ENCODE peak calls at places on chromosome 22, in five cellular contexts. J, Q, O, P and L are unnamed samples.
A peak's percentile ranks its signal among the peaks of the same experiment; 100 is the strongest.

GRCh38 chr22:39349967-39350802 is at the start of gene SYNGR1:
- DNase-seq in J (no peak), Q (no peak), O (no peak), P (peak; percentile 49), L (no peak)

GRCh38 chr22:27454807-27455450 is 346.6 kb downstream of the MN1 start:
- DNase-seq in J (no peak), Q (no peak), O (peak; percentile 59), P (no peak), L (no peak)

GRCh38 chr22:30610299-30610698 is 3.3 kb downstream of the TCN2 start:
- DNase-seq in J (no peak), Q (peak; percentile 30), O (no peak), P (no peak), L (no peak)

GRCh38 chr22:21450858-21451331 is 16.3 kb upstream of the TMEM191C start:
- DNase-seq in J (no peak), Q (no peak), O (no peak), P (no peak), L (no peak)

GRCh38 chr22:32917577-32918375 is 116.3 kb downstream of the TIMP3 start:
- DNase-seq in J (no peak), Q (no peak), O (no peak), P (no peak), L (no peak)

GRCh38 chr22:28629420-28630184 is 50.0 kb downstream of the TTC28 start:
- DNase-seq in J (no peak), Q (no peak), O (peak; percentile 68), P (no peak), L (no peak)

GRCh38 chr22:22755778-22756100 is 111.3 kb downstream of the GGTLC2 start:
- DNase-seq in J (no peak), Q (no peak), O (no peak), P (no peak), L (no peak)

GRCh38 chr22:27433585-27434190 is 367.9 kb downstream of the MN1 start:
- DNase-seq in J (peak; percentile 23), Q (no peak), O (peak; percentile 59), P (no peak), L (no peak)

GRCh38 chr22:39174498-39175120 is 22.1 kb upstream of the CBX7 start:
- DNase-seq in J (peak; percentile 70), Q (peak; percentile 46), O (peak; percentile 100), P (peak; percentile 99), L (peak; percentile 47)

GRCh38 chr22:43883012-43883661 is 8.7 kb downstream of the PNPLA5 start:
- DNase-seq in J (peak; percentile 63), Q (peak; percentile 3), O (peak; percentile 93), P (peak; percentile 74), L (no peak)

GRCh38 chr22:43466710-43467109 is 54.9 kb downstream of the MPPED1 start:
- DNase-seq in J (no peak), Q (no peak), O (no peak), P (no peak), L (no peak)

GRCh38 chr22:44486538-44486937 is 11.5 kb downstream of the RTL6 start:
- DNase-seq in J (no peak), Q (no peak), O (no peak), P (no peak), L (no peak)

GRCh38 chr22:27724706-27725105 is 76.8 kb downstream of the MN1 start:
- DNase-seq in J (peak; percentile 31), Q (no peak), O (no peak), P (no peak), L (no peak)

GRCh38 chr22:23376256-23376655 is 195.9 kb downstream of the BCR start:
- DNase-seq in J (no peak), Q (no peak), O (peak; percentile 79), P (no peak), L (no peak)

GRCh38 chr22:48169227-48169626 is 1406.8 kb downstream of the TBC1D22A start:
- DNase-seq in J (no peak), Q (no peak), O (no peak), P (no peak), L (no peak)

GRCh38 chr22:35102663-35103062 is 36.7 kb downstream of the ISX start:
- DNase-seq in J (no peak), Q (no peak), O (peak; percentile 90), P (no peak), L (no peak)
- H3K27ac ChIP-seq in J (no peak overlapping the region), Q (no peak overlapping the region), O (no peak overlapping the region), P (no peak overlapping the region), L (no peak overlapping the region)

GRCh38 chr22:19700790-19701419 is 13.4 kb upstream of the SEPTIN5 start:
- DNase-seq in J (no peak), Q (no peak), O (no peak), P (no peak), L (no peak)

GRCh38 chr22:19704355-19705015 is 9.8 kb upstream of the SEPTIN5 start:
- DNase-seq in J (no peak), Q (no peak), O (no peak), P (no peak), L (no peak)

GRCh38 chr22:19703869-19704268 is 10.4 kb upstream of the SEPTIN5 start:
- DNase-seq in J (no peak), Q (no peak), O (no peak), P (no peak), L (no peak)

GRCh38 chr22:19705181-19705934 is 8.9 kb upstream of the SEPTIN5 start:
- DNase-seq in J (no peak), Q (no peak), O (peak; percentile 96), P (no peak), L (no peak)

DNA sequence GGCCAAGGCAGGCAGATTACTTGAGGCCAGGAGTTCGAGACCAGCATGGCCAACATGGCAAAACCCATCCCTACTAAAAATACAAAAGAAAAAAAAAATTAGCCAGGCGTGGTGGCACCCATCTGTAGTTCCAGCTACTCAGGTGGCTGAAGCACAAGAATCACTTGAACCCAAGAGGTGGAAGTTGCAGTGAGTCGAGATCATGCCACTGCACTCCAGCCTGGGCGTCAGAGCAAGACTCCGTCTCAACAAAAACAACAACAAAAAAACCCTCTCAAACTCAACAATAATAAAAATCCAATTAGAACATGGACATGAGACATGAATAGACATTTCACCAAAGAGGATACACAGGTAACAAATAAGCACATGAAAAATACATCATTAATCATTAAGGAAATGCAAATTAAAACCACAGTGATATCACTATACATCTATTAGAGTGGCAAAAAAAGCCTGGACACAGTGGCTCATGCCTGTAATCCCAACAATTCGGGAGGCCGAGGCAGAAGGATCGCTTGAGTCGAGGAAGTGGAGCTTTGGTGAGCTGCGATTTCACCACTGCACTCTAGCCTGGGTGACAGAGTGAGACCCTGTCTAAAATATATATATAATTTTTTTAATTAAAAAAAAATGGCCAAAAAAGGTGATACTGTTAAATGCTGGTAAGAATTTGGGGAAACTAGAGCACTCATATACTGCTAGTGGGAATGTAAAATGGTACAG is 12.7 kb upstream of the SEPTIN5 start:
- DNase-seq in J (no peak), Q (no peak), O (no peak), P (no peak), L (no peak)
- H3K4me3 ChIP-seq in J (no peak overlapping the region), Q (no peak overlapping the region), O (no peak overlapping the region), P (no peak overlapping the region), L (no peak overlapping the region)

DNA sequence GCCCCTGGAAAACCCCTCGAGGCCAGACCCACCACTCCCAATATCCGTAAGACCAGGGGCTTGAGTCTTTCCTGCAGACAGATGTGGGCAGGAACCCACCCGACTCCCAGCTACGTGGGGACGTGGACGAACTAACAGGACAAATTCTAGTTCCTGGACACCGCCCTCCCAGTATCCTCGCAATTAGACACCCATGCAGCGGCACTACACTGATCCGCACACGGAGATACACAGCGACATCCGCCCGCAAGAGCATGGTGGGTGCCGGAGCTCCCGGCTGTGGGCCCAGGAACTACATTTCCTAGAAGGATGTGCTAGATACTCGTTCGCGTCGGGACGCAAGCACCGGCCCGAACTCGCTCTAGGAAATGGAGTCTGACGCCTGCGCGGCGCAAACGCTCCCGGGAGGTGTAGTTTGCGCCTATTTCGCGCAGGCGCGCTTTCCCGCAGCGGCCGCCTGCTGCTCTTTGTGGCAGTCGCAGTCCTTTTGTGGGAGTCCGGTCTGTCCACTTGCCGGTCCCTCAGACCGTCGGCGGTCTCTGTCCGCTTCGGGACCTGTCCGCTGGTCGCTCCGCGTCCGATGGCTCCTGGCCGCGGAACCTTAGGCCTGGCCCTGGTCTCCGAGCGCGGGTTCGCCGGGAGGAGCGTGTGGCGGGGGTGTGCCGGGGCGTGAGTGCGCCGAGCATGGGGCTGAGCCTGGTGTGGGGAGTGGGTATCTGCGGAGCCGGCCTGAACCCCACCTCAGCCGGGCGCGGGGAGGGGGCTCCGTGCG is at the start of gene ZNF74:
- DNase-seq in J (peak; percentile 88), Q (peak; percentile 81), O (peak; percentile 95), P (peak; percentile 86), L (peak; percentile 93)
- H3K27ac ChIP-seq in J (peak within 1 kb of the TSS; percentile 41), Q (peak within 1 kb of the TSS; percentile 69), O (no peak within 1 kb of the TSS), P (peak within 1 kb of the TSS; percentile 65), L (peak within 1 kb of the TSS; percentile 61)

GRCh38 chr22:19755145-19755710 is 5.3 kb upstream of the TBX1 start:
- DNase-seq in J (no peak), Q (no peak), O (no peak), P (no peak), L (no peak)

GRCh38 chr22:19757985-19758895 is 2.3 kb upstream of the TBX1 start:
- DNase-seq in J (no peak), Q (no peak), O (no peak), P (no peak), L (no peak)

GRCh38 chr22:19757140-19757984 is 3.2 kb upstream of the TBX1 start:
- DNase-seq in J (no peak), Q (no peak), O (no peak), P (no peak), L (no peak)

GRCh38 chr22:19755722-19756287 is 4.8 kb upstream of the TBX1 start:
- DNase-seq in J (no peak), Q (no peak), O (no peak), P (no peak), L (no peak)

GRCh38 chr22:19756288-19757128 is 4.1 kb upstream of the TBX1 start:
- DNase-seq in J (no peak), Q (no peak), O (peak; percentile 49), P (no peak), L (no peak)
- H3K4me3 ChIP-seq in J (no peak overlapping the region), Q (peak overlapping the region; percentile 13), O (no peak overlapping the region), P (peak overlapping the region; percentile 26), L (peak overlapping the region; percentile 30)

GRCh38 chr22:45787770-45788169 is 116.1 kb downstream of the ATXN10 start:
- DNase-seq in J (no peak), Q (no peak), O (no peak), P (no peak), L (no peak)
- H3K27ac ChIP-seq in J (no peak overlapping the region), Q (no peak overlapping the region), O (no peak overlapping the region), P (no peak overlapping the region), L (no peak overlapping the region)

DNA sequence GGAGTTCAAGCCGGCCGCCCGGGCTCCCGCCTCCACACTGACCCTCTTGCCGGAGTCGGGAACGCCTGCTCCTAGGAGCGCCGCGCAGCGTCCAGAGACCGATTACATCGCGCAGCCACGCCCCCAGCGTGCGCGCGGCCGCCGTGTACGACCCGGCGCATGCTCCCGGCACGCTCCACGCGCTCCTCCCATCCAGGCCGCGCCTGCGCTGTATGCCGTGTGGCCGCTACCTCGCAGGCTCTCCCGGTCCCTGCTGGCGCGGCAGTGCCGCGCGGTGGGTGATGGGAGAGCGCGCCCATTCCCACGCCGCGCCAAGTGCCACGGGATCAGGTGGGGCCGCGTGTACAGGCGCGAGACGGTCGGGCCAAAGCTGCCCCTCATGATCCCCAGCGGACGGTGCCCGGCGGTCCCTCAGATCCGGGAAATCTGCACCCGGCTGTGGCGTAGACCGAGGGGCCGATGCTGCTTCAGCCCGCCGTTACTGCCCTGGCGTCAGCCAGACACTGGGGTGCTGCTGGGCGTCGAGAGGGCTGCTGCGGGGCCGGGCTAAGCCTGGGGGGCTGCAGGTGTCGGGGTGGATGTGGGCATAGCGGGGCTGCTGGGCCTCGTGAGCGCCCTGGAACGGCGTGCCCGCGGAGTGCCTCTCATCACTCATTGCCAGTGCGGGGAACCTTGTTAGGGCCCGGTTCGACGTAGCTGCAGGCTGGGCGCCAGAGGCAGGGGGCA is at the start of the genes GNB1L and RTL10:
- DNase-seq in J (peak; percentile 90), Q (peak; percentile 97), O (peak; percentile 97), P (peak; percentile 95), L (peak; percentile 98)
- H3K4me3 ChIP-seq in J (peak within 1 kb of the TSS; percentile 78), Q (peak within 1 kb of the TSS; percentile 85), O (peak within 1 kb of the TSS; percentile 92), P (peak within 1 kb of the TSS; percentile 98), L (peak within 1 kb of the TSS; percentile 72)

GRCh38 chr22:36355894-36356293 is 31.9 kb downstream of the MYH9 start:
- DNase-seq in J (no peak), Q (no peak), O (no peak), P (no peak), L (no peak)
- H3K27ac ChIP-seq in J (peak overlapping the region; percentile 70), Q (peak overlapping the region; percentile 84), O (no peak overlapping the region), P (no peak overlapping the region), L (peak overlapping the region; percentile 99)